ENCODE peak calls at places on chromosomes 13 and 19, in four cellular contexts. One of them, this sample, is unnamed.

GRCh38 chr13:108915095-108915633 is 285.8 kb downstream of the MYO16 start:
- DNase-seq in astrocyte of the spinal cord: peak
- DNase-seq in stimulated activated effector memory CD8-positive, alpha-beta T cell treated with anti-CD3 and anti-CD28 coated beads, Interleukin-12 subunit alpha, Interleukin-12 subunit beta, amount 100 ng/mL, for 72 hours: no peak
- DNase-seq in activated CD8-positive, alpha-beta T cell treated with anti-CD3 and anti-CD28 coated beads for 36 hours: peak
- DNase-seq in this sample: no peak

GRCh38 chr19:3478409-3479176 is 1.7 kb downstream of the SMIM24 start:
- DNase-seq in astrocyte of the spinal cord: no peak
- DNase-seq in stimulated activated effector memory CD8-positive, alpha-beta T cell treated with anti-CD3 and anti-CD28 coated beads, Interleukin-12 subunit alpha, Interleukin-12 subunit beta, amount 100 ng/mL, for 72 hours: no peak
- DNase-seq in activated CD8-positive, alpha-beta T cell treated with anti-CD3 and anti-CD28 coated beads for 36 hours: peak
- DNase-seq in this sample: no peak

GRCh38 chr19:44598880-44599279 is 14.5 kb upstream of the IGSF23 start:
- DNase-seq in astrocyte of the spinal cord: no peak
- DNase-seq in stimulated activated effector memory CD8-positive, alpha-beta T cell treated with anti-CD3 and anti-CD28 coated beads, Interleukin-12 subunit alpha, Interleukin-12 subunit beta, amount 100 ng/mL, for 72 hours: no peak
- DNase-seq in activated CD8-positive, alpha-beta T cell treated with anti-CD3 and anti-CD28 coated beads for 36 hours: no peak
- DNase-seq in this sample: no peak

GRCh38 chr19:39030854-39031367 is 1.4 kb downstream of the FBXO27 start:
- DNase-seq in astrocyte of the spinal cord: no peak
- DNase-seq in stimulated activated effector memory CD8-positive, alpha-beta T cell treated with anti-CD3 and anti-CD28 coated beads, Interleukin-12 subunit alpha, Interleukin-12 subunit beta, amount 100 ng/mL, for 72 hours: no peak
- DNase-seq in activated CD8-positive, alpha-beta T cell treated with anti-CD3 and anti-CD28 coated beads for 36 hours: no peak
- DNase-seq in this sample: no peak

GRCh38 chr13:110841846-110842245 is 73.0 kb downstream of the ANKRD10 start:
- DNase-seq in astrocyte of the spinal cord: no peak
- DNase-seq in stimulated activated effector memory CD8-positive, alpha-beta T cell treated with anti-CD3 and anti-CD28 coated beads, Interleukin-12 subunit alpha, Interleukin-12 subunit beta, amount 100 ng/mL, for 72 hours: no peak
- DNase-seq in activated CD8-positive, alpha-beta T cell treated with anti-CD3 and anti-CD28 coated beads for 36 hours: no peak
- DNase-seq in this sample: no peak

GRCh38 chr19:51448745-51449093 is 9.5 kb downstream of the SIGLEC8 start:
- DNase-seq in astrocyte of the spinal cord: no peak
- DNase-seq in stimulated activated effector memory CD8-positive, alpha-beta T cell treated with anti-CD3 and anti-CD28 coated beads, Interleukin-12 subunit alpha, Interleukin-12 subunit beta, amount 100 ng/mL, for 72 hours: no peak
- DNase-seq in activated CD8-positive, alpha-beta T cell treated with anti-CD3 and anti-CD28 coated beads for 36 hours: no peak
- DNase-seq in this sample: no peak

GRCh38 chr19:16075430-16076153 is 703 bp upstream of the TPM4 start:
- DNase-seq in astrocyte of the spinal cord: no peak
- DNase-seq in stimulated activated effector memory CD8-positive, alpha-beta T cell treated with anti-CD3 and anti-CD28 coated beads, Interleukin-12 subunit alpha, Interleukin-12 subunit beta, amount 100 ng/mL, for 72 hours: no peak
- DNase-seq in activated CD8-positive, alpha-beta T cell treated with anti-CD3 and anti-CD28 coated beads for 36 hours: peak
- DNase-seq in this sample: no peak

GRCh38 chr13:110010433-110011135 is 224.2 kb upstream of the IRS2 start:
- DNase-seq in astrocyte of the spinal cord: peak
- DNase-seq in stimulated activated effector memory CD8-positive, alpha-beta T cell treated with anti-CD3 and anti-CD28 coated beads, Interleukin-12 subunit alpha, Interleukin-12 subunit beta, amount 100 ng/mL, for 72 hours: no peak
- DNase-seq in activated CD8-positive, alpha-beta T cell treated with anti-CD3 and anti-CD28 coated beads for 36 hours: no peak
- DNase-seq in this sample: no peak

GRCh38 chr19:11092181-11092538 is 2.9 kb downstream of the LDLR start:
- DNase-seq in astrocyte of the spinal cord: peak
- DNase-seq in stimulated activated effector memory CD8-positive, alpha-beta T cell treated with anti-CD3 and anti-CD28 coated beads, Interleukin-12 subunit alpha, Interleukin-12 subunit beta, amount 100 ng/mL, for 72 hours: no peak
- DNase-seq in activated CD8-positive, alpha-beta T cell treated with anti-CD3 and anti-CD28 coated beads for 36 hours: peak
- DNase-seq in this sample: no peak

GRCh38 chr19:10817291-10818038 is 18.5 kb downstream of the TMED1 start:
- DNase-seq in astrocyte of the spinal cord: peak
- DNase-seq in stimulated activated effector memory CD8-positive, alpha-beta T cell treated with anti-CD3 and anti-CD28 coated beads, Interleukin-12 subunit alpha, Interleukin-12 subunit beta, amount 100 ng/mL, for 72 hours: no peak
- DNase-seq in activated CD8-positive, alpha-beta T cell treated with anti-CD3 and anti-CD28 coated beads for 36 hours: no peak
- DNase-seq in this sample: no peak

GRCh38 chr13:44618326-44618725 is 42.2 kb upstream of the TSC22D1 start:
- DNase-seq in astrocyte of the spinal cord: peak
- DNase-seq in stimulated activated effector memory CD8-positive, alpha-beta T cell treated with anti-CD3 and anti-CD28 coated beads, Interleukin-12 subunit alpha, Interleukin-12 subunit beta, amount 100 ng/mL, for 72 hours: no peak
- DNase-seq in activated CD8-positive, alpha-beta T cell treated with anti-CD3 and anti-CD28 coated beads for 36 hours: no peak
- DNase-seq in this sample: no peak

GRCh38 chr19:377801-378581 is 31.0 kb downstream of the C2CD4C start:
- DNase-seq in astrocyte of the spinal cord: no peak
- DNase-seq in stimulated activated effector memory CD8-positive, alpha-beta T cell treated with anti-CD3 and anti-CD28 coated beads, Interleukin-12 subunit alpha, Interleukin-12 subunit beta, amount 100 ng/mL, for 72 hours: no peak
- DNase-seq in activated CD8-positive, alpha-beta T cell treated with anti-CD3 and anti-CD28 coated beads for 36 hours: no peak
- DNase-seq in this sample: no peak

GRCh38 chr19:50719566-50719965 is at the start of gene SHANK1:
- DNase-seq in astrocyte of the spinal cord: no peak
- DNase-seq in stimulated activated effector memory CD8-positive, alpha-beta T cell treated with anti-CD3 and anti-CD28 coated beads, Interleukin-12 subunit alpha, Interleukin-12 subunit beta, amount 100 ng/mL, for 72 hours: no peak
- DNase-seq in activated CD8-positive, alpha-beta T cell treated with anti-CD3 and anti-CD28 coated beads for 36 hours: no peak
- DNase-seq in this sample: peak

GRCh38 chr13:34114581-34114980 is 296.6 kb downstream of the RFC3 start:
- DNase-seq in astrocyte of the spinal cord: no peak
- DNase-seq in stimulated activated effector memory CD8-positive, alpha-beta T cell treated with anti-CD3 and anti-CD28 coated beads, Interleukin-12 subunit alpha, Interleukin-12 subunit beta, amount 100 ng/mL, for 72 hours: no peak
- DNase-seq in activated CD8-positive, alpha-beta T cell treated with anti-CD3 and anti-CD28 coated beads for 36 hours: no peak
- DNase-seq in this sample: no peak

GRCh38 chr13:50197705-50198104 is 182.5 kb downstream of the KCNRG start:
- DNase-seq in astrocyte of the spinal cord: no peak
- DNase-seq in stimulated activated effector memory CD8-positive, alpha-beta T cell treated with anti-CD3 and anti-CD28 coated beads, Interleukin-12 subunit alpha, Interleukin-12 subunit beta, amount 100 ng/mL, for 72 hours: no peak
- DNase-seq in activated CD8-positive, alpha-beta T cell treated with anti-CD3 and anti-CD28 coated beads for 36 hours: no peak
- DNase-seq in this sample: peak

GRCh38 chr19:45766919-45767346 is 2.1 kb downstream of the SIX5 start:
- DNase-seq in astrocyte of the spinal cord: peak
- DNase-seq in stimulated activated effector memory CD8-positive, alpha-beta T cell treated with anti-CD3 and anti-CD28 coated beads, Interleukin-12 subunit alpha, Interleukin-12 subunit beta, amount 100 ng/mL, for 72 hours: no peak
- DNase-seq in activated CD8-positive, alpha-beta T cell treated with anti-CD3 and anti-CD28 coated beads for 36 hours: no peak
- DNase-seq in this sample: no peak

GRCh38 chr19:55069137-55069858 is 6.3 kb upstream of the RDH13 start:
- DNase-seq in astrocyte of the spinal cord: peak
- DNase-seq in stimulated activated effector memory CD8-positive, alpha-beta T cell treated with anti-CD3 and anti-CD28 coated beads, Interleukin-12 subunit alpha, Interleukin-12 subunit beta, amount 100 ng/mL, for 72 hours: no peak
- DNase-seq in activated CD8-positive, alpha-beta T cell treated with anti-CD3 and anti-CD28 coated beads for 36 hours: no peak
- DNase-seq in this sample: peak

GRCh38 chr19:49064768-49065611 is at the start of gene NTF4:
- DNase-seq in astrocyte of the spinal cord: no peak
- DNase-seq in stimulated activated effector memory CD8-positive, alpha-beta T cell treated with anti-CD3 and anti-CD28 coated beads, Interleukin-12 subunit alpha, Interleukin-12 subunit beta, amount 100 ng/mL, for 72 hours: no peak
- DNase-seq in activated CD8-positive, alpha-beta T cell treated with anti-CD3 and anti-CD28 coated beads for 36 hours: no peak
- DNase-seq in this sample: peak

GRCh38 chr19:21587117-21587461 is 81.7 kb downstream of the ZNF429 start:
- DNase-seq in astrocyte of the spinal cord: no peak
- DNase-seq in stimulated activated effector memory CD8-positive, alpha-beta T cell treated with anti-CD3 and anti-CD28 coated beads, Interleukin-12 subunit alpha, Interleukin-12 subunit beta, amount 100 ng/mL, for 72 hours: no peak
- DNase-seq in activated CD8-positive, alpha-beta T cell treated with anti-CD3 and anti-CD28 coated beads for 36 hours: no peak
- DNase-seq in this sample: no peak

GRCh38 chr13:100423375-100423774 is 165.2 kb downstream of the GGACT start:
- DNase-seq in astrocyte of the spinal cord: no peak
- DNase-seq in stimulated activated effector memory CD8-positive, alpha-beta T cell treated with anti-CD3 and anti-CD28 coated beads, Interleukin-12 subunit alpha, Interleukin-12 subunit beta, amount 100 ng/mL, for 72 hours: peak
- DNase-seq in activated CD8-positive, alpha-beta T cell treated with anti-CD3 and anti-CD28 coated beads for 36 hours: no peak
- DNase-seq in this sample: no peak

GRCh38 chr19:47280183-47280797 is 5.6 kb downstream of the INAFM1 start:
- DNase-seq in astrocyte of the spinal cord: no peak
- DNase-seq in stimulated activated effector memory CD8-positive, alpha-beta T cell treated with anti-CD3 and anti-CD28 coated beads, Interleukin-12 subunit alpha, Interleukin-12 subunit beta, amount 100 ng/mL, for 72 hours: peak
- DNase-seq in activated CD8-positive, alpha-beta T cell treated with anti-CD3 and anti-CD28 coated beads for 36 hours: peak
- DNase-seq in this sample: no peak

GRCh38 chr19:4069331-4069959 is 2.7 kb upstream of the ZBTB7A start:
- DNase-seq in astrocyte of the spinal cord: no peak
- DNase-seq in stimulated activated effector memory CD8-positive, alpha-beta T cell treated with anti-CD3 and anti-CD28 coated beads, Interleukin-12 subunit alpha, Interleukin-12 subunit beta, amount 100 ng/mL, for 72 hours: peak
- DNase-seq in activated CD8-positive, alpha-beta T cell treated with anti-CD3 and anti-CD28 coated beads for 36 hours: peak
- DNase-seq in this sample: no peak

GRCh38 chr13:95317037-95317989 is 16.1 kb upstream of the ABCC4 start:
- DNase-seq in astrocyte of the spinal cord: peak
- DNase-seq in stimulated activated effector memory CD8-positive, alpha-beta T cell treated with anti-CD3 and anti-CD28 coated beads, Interleukin-12 subunit alpha, Interleukin-12 subunit beta, amount 100 ng/mL, for 72 hours: no peak
- DNase-seq in activated CD8-positive, alpha-beta T cell treated with anti-CD3 and anti-CD28 coated beads for 36 hours: no peak
- DNase-seq in this sample: no peak

GRCh38 chr19:8663920-8664670 is 33.7 kb downstream of the NFILZ start:
- DNase-seq in astrocyte of the spinal cord: no peak
- DNase-seq in stimulated activated effector memory CD8-positive, alpha-beta T cell treated with anti-CD3 and anti-CD28 coated beads, Interleukin-12 subunit alpha, Interleukin-12 subunit beta, amount 100 ng/mL, for 72 hours: no peak
- DNase-seq in activated CD8-positive, alpha-beta T cell treated with anti-CD3 and anti-CD28 coated beads for 36 hours: peak
- DNase-seq in this sample: no peak

GRCh38 chr19:43759515-43759914 is 4.8 kb upstream of the SMG9 start:
- DNase-seq in astrocyte of the spinal cord: peak
- DNase-seq in stimulated activated effector memory CD8-positive, alpha-beta T cell treated with anti-CD3 and anti-CD28 coated beads, Interleukin-12 subunit alpha, Interleukin-12 subunit beta, amount 100 ng/mL, for 72 hours: no peak
- DNase-seq in activated CD8-positive, alpha-beta T cell treated with anti-CD3 and anti-CD28 coated beads for 36 hours: no peak
- DNase-seq in this sample: no peak

GRCh38 chr19:56383826-56384605 is 9.3 kb downstream of the ZNF582 start:
- DNase-seq in astrocyte of the spinal cord: no peak
- DNase-seq in stimulated activated effector memory CD8-positive, alpha-beta T cell treated with anti-CD3 and anti-CD28 coated beads, Interleukin-12 subunit alpha, Interleukin-12 subunit beta, amount 100 ng/mL, for 72 hours: no peak
- DNase-seq in activated CD8-positive, alpha-beta T cell treated with anti-CD3 and anti-CD28 coated beads for 36 hours: no peak
- DNase-seq in this sample: no peak

GRCh38 chr13:33176526-33176925 is 109.0 kb downstream of the STARD13 start:
- DNase-seq in astrocyte of the spinal cord: no peak
- DNase-seq in stimulated activated effector memory CD8-positive, alpha-beta T cell treated with anti-CD3 and anti-CD28 coated beads, Interleukin-12 subunit alpha, Interleukin-12 subunit beta, amount 100 ng/mL, for 72 hours: no peak
- DNase-seq in activated CD8-positive, alpha-beta T cell treated with anti-CD3 and anti-CD28 coated beads for 36 hours: no peak
- DNase-seq in this sample: no peak

GRCh38 chr19:45769821-45770191 is 754 bp upstream of the SIX5 start:
- DNase-seq in astrocyte of the spinal cord: no peak
- DNase-seq in stimulated activated effector memory CD8-positive, alpha-beta T cell treated with anti-CD3 and anti-CD28 coated beads, Interleukin-12 subunit alpha, Interleukin-12 subunit beta, amount 100 ng/mL, for 72 hours: no peak
- DNase-seq in activated CD8-positive, alpha-beta T cell treated with anti-CD3 and anti-CD28 coated beads for 36 hours: peak
- DNase-seq in this sample: peak

GRCh38 chr19:4115818-4116385 is 8.0 kb downstream of the MAP2K2 start:
- DNase-seq in astrocyte of the spinal cord: no peak
- DNase-seq in stimulated activated effector memory CD8-positive, alpha-beta T cell treated with anti-CD3 and anti-CD28 coated beads, Interleukin-12 subunit alpha, Interleukin-12 subunit beta, amount 100 ng/mL, for 72 hours: no peak
- DNase-seq in activated CD8-positive, alpha-beta T cell treated with anti-CD3 and anti-CD28 coated beads for 36 hours: peak
- DNase-seq in this sample: no peak

GRCh38 chr13:112877976-112878955 is 90.7 kb upstream of the MCF2L start:
- DNase-seq in astrocyte of the spinal cord: no peak
- DNase-seq in stimulated activated effector memory CD8-positive, alpha-beta T cell treated with anti-CD3 and anti-CD28 coated beads, Interleukin-12 subunit alpha, Interleukin-12 subunit beta, amount 100 ng/mL, for 72 hours: no peak
- DNase-seq in activated CD8-positive, alpha-beta T cell treated with anti-CD3 and anti-CD28 coated beads for 36 hours: no peak
- DNase-seq in this sample: no peak

This sample was measured in NCI-H2171 treated with DMSO at 0.1 percent for 48 hours.